ENCODE peak calls at places on chromosomes 5 and 9, in four cellular contexts. R is adrenal gland; F is activated CD4-positive, alpha-beta T cell treated with anti-CD3 and anti-CD28 coated beads for 48 hours; M is hippocampal formation. Q is an unnamed sample.

GRCh38 chr9:91424403-91425176 is 958 bp upstream of the NFIL3 start:
- DNase-seq in R (peak), F (peak), M (peak), Q (peak)

GRCh38 chr5:123785160-123786001 is 273.4 kb downstream of the CSNK1G3 start:
- DNase-seq in R (no peak), F (no peak), M (peak), Q (no peak)

GRCh38 chr5:146240951-146241350 is 37.5 kb downstream of the RBM27 start:
- DNase-seq in R (no peak), F (no peak), M (no peak), Q (no peak)

GRCh38 chr5:88370824-88371223 is 102.2 kb upstream of the TMEM161B start:
- DNase-seq in R (no peak), F (no peak), M (no peak), Q (no peak)

GRCh38 chr9:20219437-20219836 is 402.9 kb downstream of the MLLT3 start:
- DNase-seq in R (no peak), F (no peak), M (no peak), Q (no peak)

GRCh38 chr9:76655121-76655531 is 109.1 kb upstream of the PCA3 start:
- DNase-seq in R (no peak), F (no peak), M (peak), Q (no peak)

GRCh38 chr5:155947394-155948062 is 379.4 kb upstream of the SGCD start:
- DNase-seq in R (no peak), F (no peak), M (no peak), Q (no peak)

GRCh38 chr5:10636363-10637142 is 72.7 kb downstream of the ANKRD33B start:
- DNase-seq in R (no peak), F (no peak), M (no peak), Q (no peak)

GRCh38 chr5:65100846-65101678 is 332.3 kb downstream of the CWC27 start:
- DNase-seq in R (peak), F (peak), M (no peak), Q (no peak)

GRCh38 chr5:78647838-78648358 is 674 bp downstream of the LHFPL2 start:
- DNase-seq in R (peak), F (no peak), M (peak), Q (peak)

GRCh38 chr9:126489604-126490593 is 123.8 kb upstream of the LMX1B start:
- DNase-seq in R (no peak), F (no peak), M (no peak), Q (no peak)

GRCh38 chr9:113152699-113153098 is 1.9 kb downstream of the SLC31A2 start:
- DNase-seq in R (no peak), F (no peak), M (no peak), Q (no peak)

GRCh38 chr5:157069949-157070348 is 11.0 kb upstream of the HAVCR1 start:
- DNase-seq in R (no peak), F (no peak), M (no peak), Q (no peak)

GRCh38 chr9:105457560-105458294 is 9.9 kb downstream of the FSD1L start:
- DNase-seq in R (peak), F (no peak), M (no peak), Q (peak)

GRCh38 chr9:77593528-77593927 is 54.6 kb downstream of the GNA14 start:
- DNase-seq in R (no peak), F (no peak), M (no peak), Q (no peak)

GRCh38 chr9:28396058-28396457 is 822.8 kb upstream of the C9orf72 start:
- DNase-seq in R (no peak), F (no peak), M (no peak), Q (no peak)

GRCh38 chr5:142186821-142187594 is 78.4 kb downstream of the NDFIP1 start:
- DNase-seq in R (no peak), F (no peak), M (no peak), Q (no peak)

GRCh38 chr9:33465596-33466564 is 7.8 kb downstream of the NOL6 start:
- DNase-seq in R (no peak), F (no peak), M (no peak), Q (no peak)

GRCh38 chr5:83721878-83722779 is 1.5 kb upstream of the HAPLN1 start:
- DNase-seq in R (peak), F (peak), M (peak), Q (no peak)

GRCh38 chr5:39494099-39494498 is 69.3 kb upstream of the DAB2 start:
- DNase-seq in R (no peak), F (no peak), M (no peak), Q (no peak)

GRCh38 chr5:152556779-152557178 is 151.7 kb upstream of the NMUR2 start:
- DNase-seq in R (no peak), F (no peak), M (no peak), Q (no peak)

GRCh38 chr5:37767251-37767650 is 72.6 kb downstream of the GDNF start:
- DNase-seq in R (no peak), F (no peak), M (no peak), Q (no peak)

GRCh38 chr9:126113756-126114408 is 212.7 kb upstream of the MVB12B start:
- DNase-seq in R (peak), F (no peak), M (no peak), Q (no peak)

GRCh38 chr9:127057970-127058644 is 64.3 kb downstream of the ANGPTL2 start:
- DNase-seq in R (peak), F (no peak), M (peak), Q (peak)

GRCh38 chr9:133256057-133256461 is 18.9 kb downstream of the ABO start:
- DNase-seq in R (peak), F (no peak), M (no peak), Q (no peak)

GRCh38 chr5:152607393-152608165 is 202.5 kb upstream of the NMUR2 start:
- DNase-seq in R (no peak), F (no peak), M (peak), Q (no peak)

GRCh38 chr9:130688070-130688469 is 5.5 kb upstream of the EXOSC2 start:
- DNase-seq in R (no peak), F (no peak), M (no peak), Q (no peak)

GRCh38 chr5:113063927-113064326 is 87.3 kb downstream of the DCP2 start:
- DNase-seq in R (peak), F (no peak), M (no peak), Q (no peak)

GRCh38 chr9:9764821-9765220 is 848.0 kb downstream of the PTPRD start:
- DNase-seq in R (no peak), F (no peak), M (no peak), Q (no peak)